ENCODE peak calls at places on chromosomes 12 and 14, in six cellular contexts. A, I, S, L, D and B are unnamed samples.

GRCh38 chr12:16184691-16185090 is 92.8 kb downstream of the SLC15A5 start:
- DNase-seq in A (no peak), I (no peak), S (no peak), L (no peak), D (no peak), B (no peak)

GRCh38 chr12:30296486-30296885 is 399.2 kb downstream of the IPO8 start:
- DNase-seq in A (no peak), I (no peak), S (no peak), L (no peak), D (no peak), B (no peak)

GRCh38 chr14:102424923-102425322 is 62.2 kb downstream of the TECPR2 start:
- DNase-seq in A (no peak), I (no peak), S (no peak), L (no peak), D (no peak), B (no peak)

GRCh38 chr12:56593909-56594621 is 36.1 kb downstream of the BAZ2A start:
- DNase-seq in A (peak), I (peak), S (no peak), L (peak), D (peak), B (peak)

GRCh38 chr12:46219892-46220655 is 48.8 kb downstream of the SLC38A1 start:
- DNase-seq in A (peak), I (no peak), S (peak), L (peak), D (peak), B (peak)

GRCh38 chr12:45930369-45930768 is 60.0 kb downstream of the SCAF11 start:
- DNase-seq in A (no peak), I (no peak), S (no peak), L (no peak), D (no peak), B (no peak)

GRCh38 chr12:91053951-91054715 is 3.7 kb downstream of the KERA start:
- DNase-seq in A (peak), I (peak), S (no peak), L (no peak), D (no peak), B (no peak)

GRCh38 chr12:100234591-100235304 is 32.1 kb downstream of the DEPDC4 start:
- DNase-seq in A (peak), I (no peak), S (peak), L (no peak), D (peak), B (no peak)

GRCh38 chr14:90381999-90382451 is 14.8 kb upstream of the CALM1 start:
- DNase-seq in A (no peak), I (peak), S (no peak), L (peak), D (no peak), B (no peak)

GRCh38 chr12:8648598-8649205 is 13.9 kb downstream of the MFAP5 start:
- DNase-seq in A (no peak), I (no peak), S (no peak), L (peak), D (no peak), B (no peak)

GRCh38 chr12:116015525-116015924 is 262.0 kb downstream of the MED13L start:
- DNase-seq in A (peak), I (no peak), S (no peak), L (no peak), D (no peak), B (no peak)

GRCh38 chr14:34452258-34452822 is 9.7 kb downstream of the SPTSSA start:
- DNase-seq in A (no peak), I (no peak), S (no peak), L (no peak), D (no peak), B (no peak)

DNA sequence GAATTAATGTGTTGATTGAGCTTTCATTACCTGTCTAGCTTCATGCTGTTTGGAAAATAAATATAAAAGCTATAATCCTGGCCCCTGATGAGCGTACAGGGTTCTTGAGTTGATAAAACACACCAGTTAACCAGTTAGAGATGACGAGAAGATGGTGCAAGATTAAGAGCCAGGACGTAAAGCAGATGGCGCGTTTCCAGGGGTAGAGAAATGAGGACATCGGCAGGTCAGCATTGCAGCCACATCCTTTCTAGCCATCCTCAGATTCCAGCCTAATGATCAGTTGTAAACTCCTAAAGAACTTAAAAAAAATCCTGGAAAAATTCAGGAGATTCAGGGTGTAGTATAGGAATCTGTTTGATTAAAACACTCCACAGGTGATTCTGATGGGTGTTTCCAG is 203.7 kb downstream of the CACNA1C start:
- DNase-seq in A (peak), I (no peak), S (no peak), L (no peak), D (no peak), B (no peak)
- H3K27ac ChIP-seq in A (peak), I (no peak), S (no peak), L (no peak), D (no peak), B (no peak)

GRCh38 chr12:92502417-92503028 is 200.3 kb upstream of the PLEKHG7 start:
- DNase-seq in A (no peak), I (no peak), S (no peak), L (no peak), D (no peak), B (no peak)
- TF ChIP-seq CTCF in A (no peak), I (peak), S (no peak), L (no peak), D (no peak), B (no peak)

DNA sequence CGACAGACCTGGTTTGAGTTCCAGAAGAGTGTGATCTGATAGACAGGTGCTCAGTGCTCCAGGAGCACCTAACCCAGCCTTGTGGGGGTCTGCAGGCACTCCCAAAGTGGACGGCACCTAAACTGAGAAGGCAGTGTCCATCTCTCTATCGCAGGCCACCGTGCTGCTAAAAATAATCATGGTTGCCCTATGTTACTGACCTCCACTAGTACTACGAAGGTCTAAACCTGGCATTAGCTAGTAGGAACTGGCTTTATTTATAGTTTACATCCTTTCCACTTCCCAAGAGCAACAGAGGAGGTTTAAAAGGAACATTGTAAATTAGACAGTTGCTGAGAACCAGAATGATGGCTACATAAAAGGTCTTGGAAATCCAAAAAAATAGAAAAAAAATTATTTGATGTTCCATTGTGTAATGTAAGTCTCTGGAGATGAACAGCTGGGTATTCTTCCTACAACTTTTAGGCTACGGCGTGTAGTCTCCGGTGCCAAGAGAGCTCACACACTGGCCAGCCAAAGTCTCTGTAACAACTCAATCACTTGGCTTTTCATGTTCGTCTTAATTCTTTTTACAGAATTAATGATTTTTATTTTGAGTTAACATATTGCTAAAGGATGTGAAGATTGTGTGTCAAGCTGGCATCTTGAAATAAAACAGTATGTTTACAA is 27.3 kb downstream of the PPFIBP1 start:
- DNase-seq in A (no peak), I (no peak), S (no peak), L (no peak), D (no peak), B (no peak)
- H3K27ac ChIP-seq in A (peak), I (peak), S (no peak), L (no peak), D (no peak), B (no peak)

GRCh38 chr12:63770375-63770774 is 9.3 kb upstream of the RXYLT1 start:
- DNase-seq in A (no peak), I (no peak), S (no peak), L (no peak), D (no peak), B (no peak)

GRCh38 chr12:63764481-63764880 is 15.2 kb upstream of the RXYLT1 start:
- DNase-seq in A (no peak), I (no peak), S (no peak), L (no peak), D (no peak), B (no peak)

DNA sequence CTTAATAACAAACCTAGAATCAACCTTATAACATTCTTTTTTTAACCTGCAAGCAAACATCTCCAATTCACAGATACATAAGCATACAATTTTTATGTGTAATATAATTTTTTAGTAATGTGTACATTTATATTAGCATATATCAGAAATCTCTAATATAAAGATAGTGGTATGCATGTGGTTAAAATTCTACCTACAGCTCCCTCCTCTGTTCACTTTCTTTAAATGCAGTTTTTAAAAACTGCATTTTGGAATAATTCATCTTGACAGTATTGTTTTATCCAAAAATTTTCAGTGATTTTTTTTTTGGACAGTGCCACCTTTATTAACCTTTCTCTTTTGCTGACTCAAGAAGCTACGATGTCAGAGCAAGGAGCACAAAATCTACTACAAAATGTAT is 13.2 kb upstream of the RXYLT1 start:
- DNase-seq in A (no peak), I (no peak), S (no peak), L (no peak), D (no peak), B (no peak)
- TF ChIP-seq CTCF in A (no peak), I (no peak), S (peak), L (no peak), D (peak), B (no peak)